ENCODE peak calls at places on chromosomes 13 and 19, in five cellular contexts. D is activated CD8-positive, alpha-beta memory T cell treated with anti-CD3 and anti-CD28 coated beads for 1 hour; U is left ventricle myocardium superior; S is T-helper 1 cell; L is stimulated activated CD8-positive, alpha-beta memory T cell treated with anti-CD3 and anti-CD28 coated beads, Interleukin-12 subunit alpha, Interleukin-12 subunit beta, amount 100 ng/mL, for 4 hours. M is an unnamed sample.

GRCh38 chr19:1055886-1056620 is 10.9 kb upstream of the ARHGAP45 start:
- DNase-seq in L (no peak), D (no peak), U (no peak), S (no peak), M (no peak)

GRCh38 chr13:22047082-22047784 is 376.4 kb downstream of the FGF9 start:
- DNase-seq in L (no peak), D (no peak), U (no peak), S (no peak), M (no peak)

GRCh38 chr13:40060318-40061007 is 405.0 kb downstream of the COG6 start:
- DNase-seq in S (no peak), D (no peak), U (peak), L (no peak), M (peak)

GRCh38 chr13:100209857-100210580 is 121.1 kb downstream of the PCCA start:
- DNase-seq in D (no peak), L (no peak), U (no peak), S (no peak), M (peak)

GRCh38 chr13:57992416-57992815 is 360.9 kb downstream of the PCDH17 start:
- DNase-seq in S (no peak), D (no peak), U (no peak), L (no peak), M (no peak)

GRCh38 chr13:39765801-39766463 is 110.5 kb downstream of the COG6 start:
- DNase-seq in L (no peak), D (no peak), S (no peak), U (peak), M (peak)

GRCh38 chr13:113052206-113052605 is 53.4 kb upstream of the F7 start:
- DNase-seq in D (no peak), U (peak), L (no peak), S (no peak), M (no peak)

GRCh38 chr19:13459351-13459750 is 46.9 kb downstream of the CACNA1A start:
- DNase-seq in S (no peak), U (no peak), D (no peak), L (no peak), M (no peak)

GRCh38 chr13:48506092-48506701 is 26.7 kb downstream of the RCBTB2 start:
- DNase-seq in U (peak), L (no peak), S (no peak), D (no peak), M (no peak)

M was measured in astrocyte of the spinal cord.